ENCODE peak calls at places on chromosomes 16 and 17, in four cellular contexts. W is H1, T is GM12878, G is HepG2. V is an unnamed sample.

GRCh38 chr16:86261379-86261778 is 248.9 kb upstream of the FOXF1 start:
- DNase-seq in W (no peak), G (no peak), T (peak), V (no peak)

GRCh38 chr17:19755821-19756510 is 7.9 kb upstream of the ALDH3A1 start:
- DNase-seq in T (no peak), G (no peak), W (no peak), V (no peak)

GRCh38 chr16:12672986-12673385 is 130.7 kb downstream of the CPPED1 start:
- DNase-seq in G (no peak), T (no peak), W (no peak), V (no peak)

GRCh38 chr16:61277849-61278248 is 758.4 kb downstream of the CDH8 start:
- DNase-seq in T (no peak), G (no peak), W (no peak), V (no peak)

GRCh38 chr17:57862410-57862989 is 12.7 kb upstream of the MRPS23 start:
- DNase-seq in G (no peak), W (no peak), T (no peak), V (peak)

GRCh38 chr16:82061861-82062525 is 26.9 kb downstream of the HSD17B2 start:
- DNase-seq in G (no peak), W (no peak), T (no peak), V (peak)

GRCh38 chr17:41967141-41967920 is 736 bp downstream of the CNP start:
- DNase-seq in G (peak), W (peak), T (no peak), V (peak)

GRCh38 chr16:7835032-7835431 is 502.4 kb downstream of the RBFOX1 start:
- DNase-seq in W (no peak), T (no peak), G (no peak), V (no peak)

GRCh38 chr16:88613911-88614817 is 24.2 kb upstream of the IL17C start:
- DNase-seq in W (no peak), T (no peak), G (no peak), V (no peak)

GRCh38 chr17:63247706-63248105 is 198.4 kb downstream of the CYB561 start:
- DNase-seq in T (no peak), W (no peak), G (no peak), V (peak)

GRCh38 chr16:53785044-53785443 is 81.1 kb downstream of the FTO start:
- DNase-seq in T (no peak), G (no peak), W (no peak), V (no peak)

GRCh38 chr17:33202796-33203195 is 90.3 kb downstream of the ASIC2 start:
- DNase-seq in W (no peak), T (no peak), G (no peak), V (no peak)

GRCh38 chr17:38459556-38459955 is 31.3 kb downstream of the ARHGAP23 start:
- DNase-seq in W (no peak), T (no peak), G (no peak), V (no peak)

GRCh38 chr17:60554377-60554788 is 28.3 kb upstream of the APPBP2 start:
- DNase-seq in T (no peak), G (no peak), W (no peak), V (no peak)

GRCh38 chr17:47203984-47204721 is 5.0 kb upstream of the MYL4 start:
- DNase-seq in W (no peak), T (no peak), G (no peak), V (no peak)

GRCh38 chr16:9072806-9073341 is 18.6 kb upstream of the HAPSTR1 start:
- DNase-seq in W (no peak), T (peak), G (no peak), V (no peak)

GRCh38 chr17:1834378-1835149 is 4.8 kb downstream of the RPA1 start:
- DNase-seq in W (no peak), T (peak), G (no peak), V (no peak)
- TF ChIP-seq SIN3A in W (no peak), T (peak), G (no peak), V (no peak)

DNA sequence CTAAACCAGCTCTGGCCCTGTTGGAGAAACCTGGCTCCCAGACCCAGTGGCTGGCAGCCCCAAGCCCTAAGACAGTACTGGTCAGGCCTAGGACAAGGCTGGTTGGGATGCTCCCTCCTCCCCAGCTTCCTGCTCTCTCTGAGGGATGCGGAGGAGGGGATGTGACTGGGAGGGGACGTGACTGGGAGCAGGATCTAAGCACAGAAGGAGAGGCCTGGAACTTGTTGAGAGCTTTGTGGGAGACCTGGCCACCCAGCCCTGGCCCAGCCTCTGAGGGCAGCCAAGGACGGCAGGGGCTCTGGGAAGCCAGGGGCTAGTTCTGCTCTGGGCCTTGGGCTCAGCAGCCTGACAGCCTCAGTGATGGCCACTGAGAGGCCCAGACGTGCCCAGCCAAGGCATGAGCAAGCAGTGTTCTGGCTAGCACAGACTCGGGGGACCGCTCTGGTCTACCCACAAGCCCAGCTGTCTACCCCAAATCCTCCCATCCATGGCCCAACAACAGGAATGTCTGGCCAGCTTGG is 22.8 kb downstream of the ATP6V0D1 start:
- DNase-seq in W (no peak), T (no peak), G (no peak), V (no peak)
- TF ChIP-seq TCF12 in W (no peak), T (no peak), G (no peak), V (no peak)

DNA sequence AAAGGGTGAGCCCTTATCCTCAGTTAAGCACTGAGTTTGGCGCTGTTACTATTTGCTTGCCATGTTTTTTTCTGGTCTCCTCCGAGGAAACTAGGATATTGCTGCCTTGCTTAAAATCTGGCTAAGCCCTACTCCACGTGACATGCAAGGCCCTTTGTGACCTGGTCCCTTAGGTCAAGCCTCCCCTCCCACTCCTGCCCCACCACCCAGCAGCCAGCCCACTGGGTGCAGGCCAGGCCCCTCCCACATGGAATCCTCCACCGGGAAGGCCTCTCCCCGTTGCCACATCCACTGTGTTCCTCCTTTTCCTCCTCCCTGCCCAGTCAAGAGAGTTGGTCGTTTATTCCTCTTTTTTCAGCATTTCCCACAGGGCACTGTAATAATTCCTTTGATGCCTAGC is 16.2 kb downstream of the PSMD3 start:
- DNase-seq in W (no peak), G (no peak), T (no peak), V (no peak)
- TF ChIP-seq SIN3A in W (no peak), G (no peak), T (no peak), V (no peak)

DNA sequence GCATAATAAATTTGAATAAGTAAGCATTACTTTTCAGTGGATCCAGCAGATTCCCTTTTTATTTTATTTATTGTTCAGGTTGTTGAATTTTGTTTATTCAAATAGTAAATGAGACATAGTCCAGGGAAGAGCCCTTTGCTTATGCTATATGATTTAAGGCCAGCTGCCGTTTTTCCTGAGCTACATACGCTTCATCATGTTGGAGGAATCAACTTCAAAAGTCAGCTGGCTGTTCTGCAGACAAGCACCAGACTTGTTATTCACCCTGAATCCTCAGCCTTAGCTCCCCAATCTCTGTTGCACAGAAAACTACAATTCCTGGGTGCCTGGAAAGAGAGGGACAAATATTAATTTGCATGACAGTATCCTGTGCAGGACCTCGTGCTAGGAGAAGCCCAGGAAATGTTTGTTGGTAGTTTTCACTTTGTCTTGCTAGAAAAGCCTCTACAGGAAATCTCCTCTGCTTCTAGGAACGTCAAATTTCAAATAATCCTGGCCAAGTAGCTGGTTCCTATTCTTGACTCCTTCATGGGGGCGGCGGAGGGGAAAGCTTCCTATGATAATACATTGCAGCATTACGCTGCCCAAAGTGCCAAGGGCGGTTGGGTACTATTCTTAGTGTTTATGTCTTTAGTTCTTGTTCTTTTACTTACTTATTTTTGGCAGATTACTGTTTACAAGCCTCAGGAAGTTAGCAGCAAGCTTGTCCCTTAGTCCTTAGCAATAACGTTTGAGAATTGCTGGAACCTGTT is 101.6 kb downstream of the PRKCA start:
- DNase-seq in W (no peak), G (no peak), T (no peak), V (no peak)
- TF ChIP-seq TCF12 in W (no peak), G (no peak), T (no peak), V (no peak)

DNA sequence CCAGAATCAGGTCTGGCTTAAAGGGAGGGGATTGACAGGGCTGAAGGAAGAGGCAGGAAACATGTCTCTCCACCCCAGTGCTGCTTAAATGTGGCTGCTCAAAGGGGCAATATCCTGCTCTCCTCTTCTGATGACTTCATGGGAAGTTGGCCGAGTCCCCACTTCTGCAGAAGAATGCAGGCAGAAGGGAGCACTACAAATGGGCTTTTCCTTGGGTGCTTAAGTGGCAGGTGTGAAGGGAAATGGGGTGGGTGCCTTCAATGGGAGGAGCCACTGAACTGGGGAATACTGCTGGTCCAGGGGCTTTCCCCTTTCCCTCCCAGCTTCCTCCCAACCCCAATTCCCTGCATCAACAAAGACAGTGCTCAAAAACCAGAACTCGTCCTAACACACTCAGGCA is 1.9 kb downstream of the CA10 start:
- DNase-seq in W (no peak), G (no peak), T (no peak), V (no peak)
- TF ChIP-seq SIN3A in W (no peak), G (no peak), T (no peak), V (no peak)

GRCh38 chr16:84360170-84360569 is 8.2 kb upstream of the ATP2C2 start:
- DNase-seq in T (no peak), W (no peak), G (no peak), V (no peak)
- TF ChIP-seq TCF12 in T (no peak), W (no peak), G (no peak), V (no peak)

DNA sequence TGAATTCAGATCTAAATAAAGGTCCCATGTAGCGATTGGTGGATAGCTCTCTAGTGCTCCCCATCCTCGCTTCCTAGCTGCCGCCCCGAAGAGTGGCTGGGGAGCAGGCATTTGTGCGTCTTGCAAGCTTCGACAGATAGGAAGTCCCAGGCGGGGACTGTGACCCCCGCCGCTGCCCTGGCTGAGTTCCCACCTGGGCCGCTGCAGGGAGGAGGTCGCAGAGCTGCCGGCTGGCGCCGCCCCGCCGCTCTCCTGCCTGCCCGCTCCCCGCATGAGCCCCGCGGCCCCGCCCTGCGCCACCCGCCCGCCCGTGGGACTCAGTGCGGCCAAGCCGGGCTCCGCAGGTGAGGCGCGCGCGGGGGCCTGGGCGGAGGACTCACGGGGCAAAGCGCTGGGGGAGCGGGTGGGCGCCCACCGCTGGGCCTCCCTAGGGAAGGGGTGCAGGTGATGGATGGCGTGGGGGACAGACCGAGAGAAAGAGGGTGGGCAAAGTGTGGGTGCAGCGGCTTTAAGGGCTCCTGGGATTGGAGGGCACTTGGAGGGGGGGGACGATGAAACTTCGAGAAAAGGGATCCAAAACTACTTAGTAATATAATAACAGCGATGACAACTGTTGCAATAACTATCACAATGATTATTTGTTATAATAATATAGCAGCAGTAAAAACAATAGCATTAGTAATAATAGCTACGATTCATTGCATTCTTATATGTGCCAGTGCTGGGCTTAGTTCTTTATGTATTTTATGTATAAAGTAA is at the start of gene OTOA:
- DNase-seq in G (no peak), T (no peak), W (peak), V (peak)
- TF ChIP-seq SIN3A in G (no peak), T (no peak), W (no peak), V (no peak)